ENCODE peak calls at places on chromosomes 1 and 21, in nine cellular contexts. B is HFFc6; Z is tibial nerve; G is cardiac fibroblast; S is choroid plexus epithelial cell; Y is COR-L47; O is effector CD8-positive, alpha-beta T cell; J is stimulated activated CD8-positive, alpha-beta memory T cell treated with anti-CD3 and anti-CD28 coated beads, Interleukin-12 subunit alpha, Interleukin-12 subunit beta, amount 100 ng/mL, for 1 hour; R is T-helper 17 cell. N is an unnamed sample.

GRCh38 chr21:45974073-45975016 is 7.2 kb upstream of the COL6A1 start:
- DNase-seq in B (peak; percentile 75), Z (no peak), G (peak; percentile 75), S (peak; percentile 78), Y (no peak), O (no peak), J (no peak), R (no peak), N (peak; percentile 93)

GRCh38 chr21:27024316-27024715 is 57.4 kb upstream of the ADAMTS5 start:
- DNase-seq in B (peak; percentile 30), Z (no peak), G (peak; percentile 64), S (peak; percentile 83), Y (no peak), O (no peak), J (no peak), R (no peak), N (no peak)

GRCh38 chr1:94315552-94316116 is 78.2 kb upstream of the ARHGAP29 start:
- DNase-seq in B (no peak), Z (no peak), G (no peak), S (no peak), Y (no peak), O (no peak), J (no peak), R (no peak), N (no peak)

GRCh38 chr1:94593611-94594010 is 52.1 kb upstream of the F3 start:
- DNase-seq in B (no peak), Z (no peak), G (no peak), S (no peak), Y (no peak), O (no peak), J (no peak), R (no peak), N (no peak)

GRCh38 chr1:216457356-216457755 is 34.1 kb upstream of the USH2A start:
- DNase-seq in B (no peak), Z (no peak), G (peak; percentile 12), S (peak; percentile 64), Y (no peak), O (no peak), J (no peak), R (no peak), N (no peak)

GRCh38 chr21:28580585-28580984 is 412.1 kb downstream of the LTN1 start:
- DNase-seq in B (no peak), Z (no peak), G (no peak), S (no peak), Y (no peak), O (no peak), J (no peak), R (no peak), N (no peak)

GRCh38 chr1:222071313-222071886 is 329.5 kb upstream of the DUSP10 start:
- DNase-seq in B (no peak), Z (no peak), G (no peak), S (peak; percentile 79), Y (no peak), O (no peak), J (no peak), R (no peak), N (no peak)

GRCh38 chr1:228277491-228278431 is 69.9 kb downstream of the OBSCN start:
- DNase-seq in B (no peak), Z (no peak), G (no peak), S (no peak), Y (no peak), O (no peak), J (no peak), R (no peak), N (no peak)

GRCh38 chr1:107597290-107597689 is 367.7 kb downstream of the VAV3 start:
- DNase-seq in B (no peak), Z (no peak), G (no peak), S (no peak), Y (no peak), O (no peak), J (no peak), R (no peak), N (no peak)

GRCh38 chr1:184965889-184966860 is 8.1 kb downstream of the NIBAN1 start:
- DNase-seq in B (peak; percentile 11), Z (no peak), G (peak; percentile 39), S (peak; percentile 33), Y (no peak), O (no peak), J (no peak), R (no peak), N (no peak)

GRCh38 chr1:96995351-96995750 is 273.8 kb downstream of the PTBP2 start:
- DNase-seq in B (peak; percentile 35), Z (no peak), G (no peak), S (peak; percentile 87), Y (no peak), O (no peak), J (no peak), R (no peak), N (no peak)

GRCh38 chr1:19885821-19886220 is 3.6 kb downstream of the OTUD3 start:
- DNase-seq in B (no peak), Z (no peak), G (peak; percentile 37), S (peak; percentile 56), Y (no peak), O (no peak), J (no peak), R (no peak), N (no peak)

GRCh38 chr1:179529482-179529881 is 46.3 kb downstream of the NPHS2 start:
- DNase-seq in B (no peak), Z (no peak), G (no peak), S (no peak), Y (no peak), O (no peak), J (no peak), R (no peak), N (no peak)

GRCh38 chr21:36079010-36079649 is 9.3 kb downstream of the CBR1 start:
- DNase-seq in B (no peak), Z (no peak), G (no peak), S (peak; percentile 32), Y (no peak), O (peak; percentile 2), J (no peak), R (no peak), N (no peak)

GRCh38 chr1:170097449-170097948 is 23.0 kb upstream of the KIFAP3 start:
- DNase-seq in B (no peak), Z (no peak), G (no peak), S (no peak), Y (no peak), O (no peak), J (no peak), R (no peak), N (no peak)

GRCh38 chr1:2871246-2871815 is 69.8 kb upstream of the TTC34 start:
- DNase-seq in B (no peak), Z (no peak), G (no peak), S (peak; percentile 1), Y (no peak), O (no peak), J (no peak), R (no peak), N (no peak)

GRCh38 chr1:167529829-167530474 is 11.6 kb upstream of the CD247 start:
- DNase-seq in B (peak; percentile 33), Z (no peak), G (no peak), S (peak; percentile 56), Y (no peak), O (no peak), J (no peak), R (no peak), N (no peak)

GRCh38 chr1:117821782-117822447 is 107.5 kb downstream of the GDAP2 start:
- DNase-seq in B (peak; percentile 92), Z (no peak), G (peak; percentile 97), S (peak; percentile 97), Y (peak; percentile 5), O (no peak), J (no peak), R (no peak), N (no peak)

GRCh38 chr1:42931911-42932422 is 26.7 kb downstream of the SLC2A1 start:
- DNase-seq in B (no peak), Z (no peak), G (no peak), S (no peak), Y (no peak), O (peak; percentile 53), J (peak; percentile 59), R (peak; percentile 61), N (peak; percentile 93)

GRCh38 chr1:24803220-24803619 is 58.0 kb downstream of the CLIC4 start:
- DNase-seq in B (no peak), Z (no peak), G (peak; percentile 65), S (no peak), Y (no peak), O (no peak), J (no peak), R (no peak), N (no peak)

GRCh38 chr1:229554886-229555621 is 3.5 kb downstream of the ABCB10 start:
- DNase-seq in B (no peak), Z (no peak), G (no peak), S (peak; percentile 16), Y (no peak), O (no peak), J (no peak), R (no peak), N (no peak)

GRCh38 chr21:33844890-33845205 is 70.8 kb downstream of the ATP5PO start:
- DNase-seq in B (no peak), Z (no peak), G (no peak), S (no peak), Y (no peak), O (no peak), J (no peak), R (no peak), N (no peak)

GRCh38 chr1:62494137-62494536 is 57.3 kb downstream of the USP1 start:
- DNase-seq in B (no peak), Z (no peak), G (no peak), S (no peak), Y (no peak), O (no peak), J (no peak), R (no peak), N (no peak)

GRCh38 chr1:198199105-198199504 is 42.3 kb downstream of the NEK7 start:
- DNase-seq in B (no peak), Z (no peak), G (no peak), S (no peak), Y (no peak), O (no peak), J (no peak), R (no peak), N (no peak)

GRCh38 chr1:185044981-185045792 is at the start of gene RNF2:
- DNase-seq in B (peak; percentile 48), Z (peak; percentile 59), G (peak; percentile 69), S (peak; percentile 82), Y (peak; percentile 80), O (peak; percentile 69), J (peak; percentile 60), R (peak; percentile 80), N (peak; percentile 94)

GRCh38 chr1:224057461-224058199 is 56.3 kb upstream of the FBXO28 start:
- DNase-seq in B (no peak), Z (no peak), G (no peak), S (no peak), Y (no peak), O (no peak), J (no peak), R (no peak), N (no peak)

GRCh38 chr1:109392788-109393580 is 4.7 kb downstream of the SORT1 start:
- DNase-seq in B (peak; percentile 46), Z (peak; percentile 34), G (peak; percentile 64), S (peak; percentile 86), Y (no peak), O (no peak), J (no peak), R (no peak), N (no peak)

GRCh38 chr1:67560580-67561285 is 124.3 kb upstream of the GADD45A start:
- DNase-seq in B (no peak), Z (no peak), G (no peak), S (peak; percentile 37), Y (no peak), O (no peak), J (no peak), R (no peak), N (peak; percentile 49)

GRCh38 chr1:29227511-29227910 is 3.2 kb downstream of the MECR start:
- DNase-seq in B (no peak), Z (no peak), G (no peak), S (no peak), Y (no peak), O (no peak), J (no peak), R (no peak), N (no peak)

GRCh38 chr1:67973061-67973460 is 77.4 kb downstream of the DIRAS3 start:
- DNase-seq in B (no peak), Z (no peak), G (peak; percentile 30), S (peak; percentile 49), Y (no peak), O (no peak), J (no peak), R (no peak), N (no peak)